ENCODE peak calls at places on chromosomes 6 and 20, in eight cellular contexts. E, O, T, M, U, Y, N and V are unnamed samples. For H3K27me3 and H3K4me1, the result is how much of the 10 kb centered on the place peaks cover.

GRCh38 chr6:125808060-125808459 is 17.3 kb downstream of the NCOA7 start:
- DNase-seq in T (no peak), Y (no peak), N (no peak), M (no peak), U (no peak), E (no peak), O (no peak), V (no peak)

GRCh38 chr6:12047792-12048432 is 35.8 kb downstream of the HIVEP1 start:
- DNase-seq in N (no peak), T (no peak), U (no peak), M (no peak), O (no peak), Y (no peak), E (no peak), V (no peak)

GRCh38 chr6:136987526-136987925 is 57.2 kb downstream of the IL20RA start:
- DNase-seq in M (no peak), U (no peak), T (no peak), N (no peak), Y (no peak), E (no peak), O (no peak), V (no peak)

GRCh38 chr6:148965287-148965686 is 218.5 kb downstream of the UST start:
- DNase-seq in E (no peak), T (no peak), M (peak), Y (no peak), O (peak), N (no peak), U (no peak), V (no peak)

GRCh38 chr6:18388942-18389341 is 1.8 kb downstream of the RNF144B start:
- DNase-seq in Y (no peak), T (no peak), N (peak), O (no peak), E (no peak), U (peak), M (no peak), V (no peak)

GRCh38 chr6:66628917-66629316 is 921.9 kb upstream of the EYS start:
- DNase-seq in E (no peak), M (no peak), N (peak), O (no peak), U (peak), Y (no peak), T (no peak), V (no peak)

GRCh38 chr6:12749531-12750379 is 33.2 kb downstream of the PHACTR1 start:
- DNase-seq in T (no peak), U (no peak), E (no peak), M (no peak), N (no peak), O (no peak), Y (no peak), V (no peak)

GRCh38 chr6:143128346-143129015 is 67.8 kb downstream of the AIG1 start:
- DNase-seq in U (no peak), M (no peak), N (no peak), T (no peak), E (no peak), O (no peak), Y (no peak), V (no peak)

GRCh38 chr6:109579361-109579760 is 96.3 kb upstream of the ZBTB24 start:
- DNase-seq in O (no peak), E (no peak), N (no peak), T (no peak), M (no peak), U (no peak), Y (no peak), V (no peak)

GRCh38 chr20:45827030-45827652 is at the start of gene TNNC2:
- DNase-seq in U (no peak), T (no peak), N (no peak), Y (no peak), M (no peak), E (peak), O (no peak), V (no peak)

GRCh38 chr6:70894001-70894400 is 62.9 kb downstream of the B3GAT2 start:
- DNase-seq in T (no peak), O (no peak), Y (no peak), U (no peak), E (no peak), M (no peak), N (no peak), V (no peak)

GRCh38 chr20:15918631-15919030 is 654.6 kb downstream of the KIF16B start:
- DNase-seq in E (no peak), M (no peak), T (no peak), U (no peak), N (no peak), O (no peak), Y (no peak), V (no peak)

GRCh38 chr6:161418458-161418945 is 144.6 kb upstream of the AGPAT4 start:
- DNase-seq in T (peak), O (no peak), M (peak), Y (no peak), U (peak), E (no peak), N (peak), V (peak)

GRCh38 chr6:17207281-17207680 is 73.9 kb upstream of the RBM24 start:
- DNase-seq in O (no peak), Y (no peak), U (peak), E (peak), T (no peak), M (no peak), N (no peak), V (no peak)

GRCh38 chr6:15326072-15326614 is 80.3 kb downstream of the JARID2 start:
- DNase-seq in U (no peak), N (no peak), E (no peak), M (no peak), Y (no peak), T (no peak), O (no peak), V (no peak)

GRCh38 chr20:10004900-10005299 is 29.9 kb upstream of the ANKEF1 start:
- DNase-seq in N (no peak), E (no peak), O (no peak), T (no peak), Y (no peak), U (no peak), M (no peak), V (no peak)

GRCh38 chr20:61810709-61811565 is 254.7 kb downstream of the TAF4 start:
- DNase-seq in E (no peak), T (no peak), N (no peak), Y (no peak), O (no peak), U (no peak), M (no peak), V (no peak)

GRCh38 chr20:45465492-45466266 is 3.9 kb upstream of the WFDC2 start:
- DNase-seq in M (no peak), N (no peak), O (no peak), Y (no peak), E (no peak), T (no peak), U (no peak), V (peak)

GRCh38 chr20:10666221-10667076 is 7.3 kb downstream of the JAG1 start:
- DNase-seq in T (no peak), M (no peak), U (no peak), E (no peak), N (no peak), Y (no peak), O (no peak), V (no peak)

GRCh38 chr20:22386300-22386623 is 198.1 kb downstream of the FOXA2 start:
- DNase-seq in M (no peak), E (no peak), T (no peak), Y (no peak), U (no peak), O (no peak), N (no peak), V (no peak)
- H3K27me3 ChIP-seq in M (under half), E (under half), T (under half), Y (under half), U (under half), O (under half), N (under half), V (under half)

GRCh38 chr20:34709836-34710567 is 5.9 kb downstream of the TP53INP2 start:
- DNase-seq in Y (no peak), O (peak), M (peak), N (peak), T (no peak), E (peak), U (no peak), V (peak)
- H3K4me3 ChIP-seq in Y (peak), O (peak), M (no peak), N (peak), T (peak), E (peak), U (peak), V (peak)

DNA sequence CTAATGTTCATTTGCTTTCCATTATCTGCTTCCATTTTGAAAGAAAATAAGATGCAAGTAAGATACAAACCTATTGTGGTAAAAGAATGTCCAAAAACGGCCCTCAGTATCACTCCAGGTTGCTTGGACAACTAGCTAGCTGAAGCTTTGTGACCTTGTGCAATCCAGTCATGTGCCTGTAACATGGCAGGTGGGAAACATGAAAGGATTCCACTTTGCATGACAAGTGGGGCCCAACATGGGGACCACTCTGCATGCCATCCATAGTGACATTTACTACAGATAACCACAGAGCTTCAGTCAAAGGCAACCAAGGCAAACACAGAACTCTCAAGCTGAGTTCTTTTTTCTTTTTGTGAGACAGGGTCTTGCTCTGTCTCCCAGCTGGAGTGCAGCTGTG is 15.8 kb upstream of the FBXO9 start:
- DNase-seq in T (no peak), E (no peak), U (no peak), M (no peak), N (no peak), Y (no peak), O (no peak), V (no peak)
- H3K4me1 ChIP-seq in T (under half), E (under half), U (under half), M (under half), N (under half), Y (under half), O (under half), V (under half)

DNA sequence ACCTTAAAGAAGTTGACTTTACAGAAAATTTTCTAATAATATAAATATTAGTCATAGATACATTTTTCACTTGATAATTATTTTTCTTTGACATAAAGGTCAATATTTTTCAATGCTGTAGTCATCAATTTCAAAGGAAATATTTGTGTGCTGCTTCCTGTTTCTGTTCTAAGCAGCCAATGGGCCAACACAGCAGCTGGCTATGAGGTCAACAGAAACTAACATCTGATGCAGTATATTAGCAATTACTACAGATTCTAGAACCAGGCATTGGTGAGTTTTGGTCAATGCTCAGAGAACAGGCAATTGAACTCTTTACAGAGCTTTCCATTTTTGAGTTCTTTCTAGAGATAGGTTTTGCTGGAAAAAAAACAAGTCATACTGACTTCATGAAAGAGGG is 669.6 kb upstream of the NRSN1 start:
- DNase-seq in N (no peak), M (no peak), O (no peak), Y (no peak), E (no peak), T (no peak), U (peak), V (no peak)
- H3K27me3 ChIP-seq in N (under half), M (under half), O (under half), Y (under half), E (under half), T (under half), U (under half), V (under half)

GRCh38 chr6:50842446-50842845 is 23.8 kb downstream of the TFAP2B start:
- DNase-seq in U (no peak), M (no peak), E (no peak), Y (no peak), T (no peak), N (no peak), O (no peak), V (no peak)
- H3K4me3 ChIP-seq in U (no peak), M (no peak), E (no peak), Y (no peak), T (no peak), N (no peak), O (no peak), V (no peak)

GRCh38 chr6:98834060-98835031 is at the start of gene POU3F2:
- DNase-seq in U (peak), Y (peak), M (peak), T (peak), E (no peak), N (peak), O (peak), V (peak)
- H3K4me1 ChIP-seq in U (under half), Y (under half), M (under half), T (under half), E (under half), N (under half), O (under half), V (under half)

DNA sequence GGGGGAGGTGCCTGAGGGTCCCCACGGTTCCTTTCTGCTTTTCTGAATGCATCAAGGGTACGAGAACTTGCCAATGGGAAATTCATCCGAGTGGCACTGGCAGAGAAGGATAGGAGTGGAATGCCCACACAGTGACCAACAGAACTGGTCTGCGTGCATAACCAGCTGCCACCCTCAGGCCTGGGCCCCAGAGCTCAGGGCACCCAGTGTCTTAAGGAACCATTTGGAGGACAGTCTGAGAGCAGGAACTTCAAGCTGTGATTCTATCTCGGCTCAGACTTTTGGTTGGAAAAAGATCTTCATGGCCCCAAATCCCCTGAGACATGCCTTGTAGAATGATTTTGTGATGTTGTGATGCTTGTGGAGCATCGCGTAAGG is 226.4 kb downstream of the SMOC2 start:
- DNase-seq in U (no peak), Y (peak), O (no peak), M (no peak), N (no peak), T (no peak), E (no peak), V (no peak)
- H3K27me3 ChIP-seq in U (under half), Y (under half), O (under half), M (under half), N (under half), T (under half), E (under half), V (under half)

DNA sequence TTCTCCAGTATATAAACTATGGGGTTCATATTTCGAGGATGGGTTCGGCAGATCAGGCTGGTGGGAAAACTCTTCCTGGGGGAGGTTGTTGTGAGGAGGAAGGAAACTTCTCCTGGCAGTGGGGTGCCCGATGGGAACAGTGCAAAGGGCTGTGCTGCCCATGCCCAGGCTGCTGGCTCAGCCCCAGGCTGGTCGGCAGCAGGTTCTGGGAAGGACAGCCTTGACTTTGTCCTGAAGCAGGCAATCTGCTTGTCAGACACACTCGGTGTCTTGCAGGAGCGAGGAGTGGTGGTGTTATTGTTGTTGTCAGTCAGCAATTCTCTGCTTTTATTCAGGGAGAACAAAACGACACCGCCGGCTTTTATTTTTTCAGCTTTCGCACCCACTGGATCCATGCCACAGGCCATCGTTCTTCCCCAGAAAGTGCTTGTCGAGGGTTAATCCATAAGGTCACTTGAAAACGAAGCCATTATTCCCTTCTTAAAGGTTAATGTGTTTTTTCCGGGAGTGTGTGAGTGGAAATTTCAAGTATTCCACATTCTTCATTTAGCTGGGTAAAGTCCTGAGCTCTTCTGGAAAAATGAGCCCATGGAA is 57.1 kb upstream of the STX16 start:
- DNase-seq in U (no peak), T (no peak), M (no peak), E (no peak), N (no peak), Y (no peak), O (no peak), V (no peak)
- H3K4me3 ChIP-seq in U (no peak), T (no peak), M (no peak), E (no peak), N (no peak), Y (no peak), O (no peak), V (no peak)